ENCODE peak calls at places on chromosomes 5 and 9, in seven cellular contexts. M is cardiac fibroblast; W is progenitor cell of endocrine pancreas; R is stimulated activated CD4-positive, alpha-beta T cell treated with anti-CD3 and anti-CD28 coated beads, TNF-alpha, amount 100 ng/mL, for 24 hours; X is epithelial cell of prostate; N is naive thymus-derived CD8-positive, alpha-beta T cell; G is NCI-H460. U is an unnamed sample.

GRCh38 chr9:34405719-34406118 is 29.0 kb upstream of the MYORG start:
- DNase-seq in N (no peak), W (no peak), X (no peak), M (peak), R (no peak), G (no peak), U (peak)

GRCh38 chr9:77020438-77021264 is 1.2 kb downstream of the FOXB2 start:
- DNase-seq in X (no peak), R (no peak), M (no peak), N (no peak), W (no peak), G (no peak), U (no peak)

GRCh38 chr5:6827815-6828214 is 114.6 kb downstream of the TENT4A start:
- DNase-seq in X (no peak), M (no peak), W (no peak), G (no peak), R (no peak), N (no peak), U (no peak)

GRCh38 chr5:156497816-156498215 is 170.9 kb downstream of the SGCD start:
- DNase-seq in N (no peak), G (no peak), X (peak), W (no peak), R (no peak), M (no peak), U (no peak)

GRCh38 chr5:92518318-92518913 is 1062.6 kb downstream of the NR2F1-AS1 start:
- DNase-seq in X (peak), G (peak), N (no peak), R (no peak), M (peak), W (no peak), U (peak)

GRCh38 chr9:127395491-127396252 is 1.3 kb upstream of the SLC2A8 start:
- DNase-seq in M (no peak), X (no peak), G (no peak), N (no peak), W (no peak), R (no peak), U (no peak)

GRCh38 chr9:69443178-69443577 is 118.2 kb downstream of the ENTREP1 start:
- DNase-seq in X (no peak), W (no peak), M (no peak), N (no peak), G (no peak), R (no peak), U (no peak)

GRCh38 chr9:97761879-97762278 is 64.7 kb upstream of the XPA start:
- DNase-seq in N (no peak), X (no peak), W (no peak), M (no peak), G (no peak), R (no peak), U (no peak)

GRCh38 chr5:128674837-128675446 is 136.9 kb upstream of the FBN2 start:
- DNase-seq in M (peak), W (peak), N (no peak), R (no peak), X (no peak), G (peak), U (peak)

GRCh38 chr5:147410496-147411395 is 99.1 kb downstream of the DPYSL3 start:
- DNase-seq in M (no peak), X (no peak), R (no peak), N (no peak), W (no peak), G (no peak), U (no peak)

GRCh38 chr5:147081256-147081872 is 153.5 kb upstream of the STK32A start:
- DNase-seq in N (no peak), X (no peak), M (no peak), R (no peak), G (no peak), W (no peak), U (no peak)

GRCh38 chr9:121743441-121744001 is 92.1 kb downstream of the DAB2IP start:
- DNase-seq in W (peak), R (no peak), X (no peak), M (peak), N (no peak), G (peak), U (peak)

GRCh38 chr5:51843893-51844292 is 460.6 kb downstream of the ISL1 start:
- DNase-seq in X (no peak), G (no peak), N (no peak), M (no peak), W (no peak), R (no peak), U (no peak)

GRCh38 chr9:30103647-30104394 is 2280.6 kb upstream of the ACO1 start:
- DNase-seq in W (no peak), N (no peak), M (no peak), X (no peak), R (no peak), G (no peak), U (no peak)

GRCh38 chr9:132987021-132987620 is 8.6 kb downstream of the GFI1B start:
- DNase-seq in M (no peak), G (no peak), W (no peak), N (no peak), R (no peak), X (no peak), U (no peak)

GRCh38 chr5:167489202-167489601 is 802.2 kb upstream of the WWC1 start:
- DNase-seq in G (no peak), X (no peak), R (no peak), N (no peak), M (peak), W (no peak), U (peak)

GRCh38 chr5:107402881-107403280 is 267.9 kb downstream of the EFNA5 start:
- DNase-seq in M (no peak), G (no peak), N (no peak), R (no peak), X (no peak), W (no peak), U (no peak)

GRCh38 chr9:129422843-129423700 is 197.8 kb downstream of the C9orf50 start:
- DNase-seq in W (no peak), M (peak), X (no peak), R (no peak), G (no peak), N (no peak), U (no peak)

GRCh38 chr9:13728121-13728520 is 448.6 kb upstream of the MPDZ start:
- DNase-seq in X (no peak), G (no peak), R (no peak), W (no peak), M (no peak), N (no peak), U (no peak)

GRCh38 chr5:154189819-154190651 is 498 bp upstream of the GALNT10 start:
- DNase-seq in W (peak), R (peak), X (no peak), M (peak), N (peak), G (peak), U (peak)

GRCh38 chr9:34513567-34514214 is 9.1 kb downstream of the ENHO start:
- DNase-seq in R (no peak), W (no peak), M (peak), X (no peak), N (no peak), G (no peak), U (peak)

GRCh38 chr5:116498478-116498877 is 76.1 kb downstream of the SEMA6A start:
- DNase-seq in M (no peak), G (no peak), X (no peak), W (no peak), N (no peak), R (no peak), U (no peak)

GRCh38 chr5:14444988-14445387 is 136.6 kb upstream of the OTULINL start:
- DNase-seq in G (no peak), X (no peak), W (no peak), N (no peak), R (no peak), M (peak), U (peak)

GRCh38 chr9:21110708-21111576 is 30.7 kb downstream of the IFNW1 start:
- DNase-seq in G (peak), N (no peak), R (no peak), W (no peak), M (peak), X (peak), U (peak)

U was measured in EL.